ENCODE peak calls at places on chromosomes 1 and 21, in four cellular contexts. One of them, this sample, is unnamed.

GRCh38 chr1:151047591-151047924 is at the start of gene C1orf56:
- DNase-seq in K562: peak
- DNase-seq in HepG2: peak
- DNase-seq in SK-N-SH: peak
- DNase-seq in this sample: no peak

GRCh38 chr1:162087574-162087973 is 18.1 kb downstream of the NOS1AP start:
- DNase-seq in K562: no peak
- DNase-seq in HepG2: no peak
- DNase-seq in SK-N-SH: no peak
- DNase-seq in this sample: no peak

GRCh38 chr1:168892945-168893344 is 163.9 kb upstream of the DPT start:
- DNase-seq in K562: no peak
- DNase-seq in HepG2: no peak
- DNase-seq in SK-N-SH: no peak
- DNase-seq in this sample: no peak

GRCh38 chr1:193654951-193655705 is 468.7 kb upstream of the B3GALT2 start:
- DNase-seq in K562: no peak
- DNase-seq in HepG2: no peak
- DNase-seq in SK-N-SH: no peak
- DNase-seq in this sample: no peak

GRCh38 chr1:113940365-113941244 is 11.5 kb downstream of the HIPK1 start:
- DNase-seq in K562: no peak
- DNase-seq in HepG2: no peak
- DNase-seq in SK-N-SH: no peak
- DNase-seq in this sample: no peak

GRCh38 chr1:78760858-78761257 is 111.2 kb downstream of the IFI44 start:
- DNase-seq in K562: no peak
- DNase-seq in HepG2: no peak
- DNase-seq in SK-N-SH: no peak
- DNase-seq in this sample: no peak

GRCh38 chr21:42151148-42152074 is 67.5 kb upstream of the ABCG1 start:
- DNase-seq in K562: no peak
- DNase-seq in HepG2: no peak
- DNase-seq in SK-N-SH: no peak
- DNase-seq in this sample: no peak

GRCh38 chr1:41917835-41918449 is 780 bp downstream of the HIVEP3 start:
- DNase-seq in K562: no peak
- DNase-seq in HepG2: no peak
- DNase-seq in SK-N-SH: peak
- DNase-seq in this sample: no peak

GRCh38 chr1:116537439-116537838 is 33.4 kb downstream of the CD58 start:
- DNase-seq in K562: peak
- DNase-seq in HepG2: no peak
- DNase-seq in SK-N-SH: no peak
- DNase-seq in this sample: no peak

GRCh38 chr1:51861669-51862068 is 16.9 kb downstream of the NRDC start:
- DNase-seq in K562: no peak
- DNase-seq in HepG2: no peak
- DNase-seq in SK-N-SH: no peak
- DNase-seq in this sample: no peak

GRCh38 chr1:70115315-70115714 is 90.1 kb downstream of the LRRC40 start:
- DNase-seq in K562: no peak
- DNase-seq in HepG2: no peak
- DNase-seq in SK-N-SH: no peak
- DNase-seq in this sample: no peak

GRCh38 chr1:226217273-226217672 is 6.2 kb upstream of the MIXL1 start:
- DNase-seq in K562: no peak
- DNase-seq in HepG2: no peak
- DNase-seq in SK-N-SH: no peak
- DNase-seq in this sample: no peak

GRCh38 chr1:196651637-196652215 is at the start of gene CFH:
- DNase-seq in K562: no peak
- DNase-seq in HepG2: no peak
- DNase-seq in SK-N-SH: no peak
- DNase-seq in this sample: no peak

GRCh38 chr1:231139125-231139649 is 22.7 kb upstream of the TRIM67 start:
- DNase-seq in K562: no peak
- DNase-seq in HepG2: no peak
- DNase-seq in SK-N-SH: no peak
- DNase-seq in this sample: no peak

GRCh38 chr1:20640183-20640597 is 6.9 kb downstream of the PINK1 start:
- DNase-seq in K562: peak
- DNase-seq in HepG2: peak
- DNase-seq in SK-N-SH: peak
- DNase-seq in this sample: no peak

GRCh38 chr1:100080331-100080730 is 52.4 kb downstream of the SASS6 start:
- DNase-seq in K562: no peak
- DNase-seq in HepG2: no peak
- DNase-seq in SK-N-SH: no peak
- DNase-seq in this sample: no peak

GRCh38 chr1:232335261-232335660 is 294.7 kb downstream of the SIPA1L2 start:
- DNase-seq in K562: no peak
- DNase-seq in HepG2: no peak
- DNase-seq in SK-N-SH: no peak
- DNase-seq in this sample: no peak

GRCh38 chr21:45128613-45129226 is 54.3 kb downstream of the ADARB1 start:
- DNase-seq in K562: no peak
- DNase-seq in HepG2: peak
- DNase-seq in SK-N-SH: peak
- DNase-seq in this sample: peak

GRCh38 chr1:57844382-57844980 is 420.6 kb upstream of the DAB1 start:
- DNase-seq in K562: no peak
- DNase-seq in HepG2: no peak
- DNase-seq in SK-N-SH: no peak
- DNase-seq in this sample: no peak

DNA sequence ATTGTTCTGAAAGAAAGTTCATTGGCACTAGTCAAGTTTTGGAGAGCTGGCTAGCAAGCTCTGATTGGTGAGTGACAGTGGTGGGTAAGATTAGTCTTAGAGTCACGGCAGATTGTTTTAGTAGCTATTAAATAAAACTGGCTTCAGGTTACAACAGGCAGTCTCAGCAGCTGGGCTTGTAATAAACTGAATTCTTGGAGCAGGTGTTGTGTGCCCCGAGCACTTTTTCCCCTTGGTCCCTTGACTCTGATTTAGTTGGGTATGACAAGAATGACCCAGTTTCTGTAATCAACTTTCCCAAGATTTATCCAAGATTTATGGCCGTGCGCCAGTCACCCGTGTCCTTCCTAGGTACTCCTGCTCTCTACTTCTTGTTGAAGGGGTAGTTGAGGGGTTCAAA is 40.2 kb downstream of the TBCE start:
- DNase-seq in K562: peak
- DNase-seq in HepG2: no peak
- DNase-seq in SK-N-SH: no peak
- DNase-seq in this sample: peak
- TF ChIP-seq USF2 in K562: no peak
- TF ChIP-seq USF2 in HepG2: no peak
- TF ChIP-seq USF2 in SK-N-SH: no peak
- TF ChIP-seq USF2 in this sample: no peak

GRCh38 chr1:59903136-59903754 is 23.3 kb downstream of the CYP2J2 start:
- DNase-seq in K562: no peak
- DNase-seq in HepG2: peak
- DNase-seq in SK-N-SH: peak
- DNase-seq in this sample: peak
- TF ChIP-seq RAD21 in K562: no peak
- TF ChIP-seq RAD21 in HepG2: peak
- TF ChIP-seq RAD21 in SK-N-SH: peak
- TF ChIP-seq RAD21 in this sample: peak

DNA sequence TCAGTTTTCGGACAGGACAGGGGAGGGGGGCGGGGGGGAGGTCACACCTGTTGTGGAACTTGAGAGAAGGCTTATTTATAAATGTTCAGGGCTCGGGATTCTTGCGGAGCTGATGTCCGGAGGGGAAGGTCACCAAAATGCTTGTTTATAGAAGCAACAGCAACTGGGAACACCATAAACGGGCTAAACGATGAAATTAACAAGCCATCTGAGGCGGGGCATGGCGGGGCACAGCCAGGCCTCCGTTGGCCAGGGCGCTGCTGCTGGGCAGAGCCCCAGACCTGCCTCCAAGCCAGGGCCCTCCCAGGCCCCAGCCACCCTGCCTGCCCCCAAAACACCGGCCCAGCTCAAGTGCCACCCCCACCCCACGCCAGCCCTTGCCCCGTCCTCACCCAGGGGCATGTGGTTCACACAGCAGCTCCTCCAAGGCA is 59.8 kb upstream of the CASZ1 start:
- DNase-seq in K562: no peak
- DNase-seq in HepG2: no peak
- DNase-seq in SK-N-SH: no peak
- DNase-seq in this sample: no peak
- TF ChIP-seq SIN3A in K562: no peak
- TF ChIP-seq SIN3A in HepG2: no peak
- TF ChIP-seq SIN3A in SK-N-SH: no peak
- TF ChIP-seq SIN3A in this sample: no peak

GRCh38 chr1:147549526-147549925 is 8.2 kb downstream of the BCL9 start:
- DNase-seq in K562: no peak
- DNase-seq in HepG2: no peak
- DNase-seq in SK-N-SH: no peak
- DNase-seq in this sample: no peak
- TF ChIP-seq USF2 in K562: no peak
- TF ChIP-seq USF2 in HepG2: no peak
- TF ChIP-seq USF2 in SK-N-SH: no peak
- TF ChIP-seq USF2 in this sample: no peak

DNA sequence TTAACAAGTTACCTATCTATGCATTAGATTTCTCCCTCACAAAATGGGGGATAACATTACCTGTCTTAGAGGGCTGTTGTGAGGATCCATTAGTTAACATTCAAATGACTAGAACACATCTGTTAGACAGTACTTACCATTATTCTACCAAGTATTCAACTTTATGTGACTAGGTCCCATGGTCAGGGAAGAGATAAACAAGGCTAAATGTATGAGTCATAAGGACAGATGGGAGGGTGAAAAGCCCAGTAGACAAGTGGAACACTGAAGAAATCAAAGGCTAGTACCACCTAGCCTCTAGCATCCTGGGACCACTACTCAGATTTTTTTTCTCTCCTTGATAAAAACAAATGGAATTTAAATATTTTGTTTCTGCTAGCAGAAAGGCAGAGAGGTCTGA is 9.0 kb upstream of the VHLL start:
- DNase-seq in K562: peak
- DNase-seq in HepG2: no peak
- DNase-seq in SK-N-SH: no peak
- DNase-seq in this sample: no peak
- TF ChIP-seq RAD21 in K562: no peak
- TF ChIP-seq RAD21 in HepG2: no peak
- TF ChIP-seq RAD21 in SK-N-SH: no peak
- TF ChIP-seq RAD21 in this sample: no peak

GRCh38 chr1:2395245-2395644 is 3.6 kb downstream of the RER1 start:
- DNase-seq in K562: peak
- DNase-seq in HepG2: no peak
- DNase-seq in SK-N-SH: no peak
- DNase-seq in this sample: no peak

GRCh38 chr1:2396476-2396875 is 4.8 kb downstream of the RER1 start:
- DNase-seq in K562: peak
- DNase-seq in HepG2: no peak
- DNase-seq in SK-N-SH: no peak
- DNase-seq in this sample: no peak

GRCh38 chr1:2394761-2395160 is 3.1 kb downstream of the RER1 start:
- DNase-seq in K562: no peak
- DNase-seq in HepG2: no peak
- DNase-seq in SK-N-SH: no peak
- DNase-seq in this sample: no peak

GRCh38 chr1:2397007-2397679 is 5.5 kb downstream of the RER1 start:
- DNase-seq in K562: no peak
- DNase-seq in HepG2: no peak
- DNase-seq in SK-N-SH: no peak
- DNase-seq in this sample: no peak

DNA sequence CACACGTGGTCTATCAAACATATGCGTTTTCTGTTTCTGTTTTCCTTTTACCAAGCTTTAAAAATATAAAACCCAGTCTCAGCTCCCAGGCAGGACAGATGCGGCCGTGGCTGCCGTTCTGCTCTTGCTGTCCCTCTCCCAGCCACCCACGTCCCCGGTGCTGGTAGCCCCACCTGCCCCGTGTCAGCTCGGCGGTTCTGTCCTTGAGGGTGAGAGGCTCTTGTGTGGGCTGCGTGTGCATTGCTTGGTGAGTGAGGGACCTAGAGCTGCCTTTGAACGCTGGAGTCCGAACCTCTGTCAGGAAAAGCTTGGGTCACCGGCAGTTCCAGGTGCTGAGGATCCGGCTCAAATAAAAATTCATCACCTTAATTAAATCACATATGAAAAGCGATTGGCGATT is 4.4 kb downstream of the RER1 start:
- DNase-seq in K562: no peak
- DNase-seq in HepG2: no peak
- DNase-seq in SK-N-SH: no peak
- DNase-seq in this sample: no peak
- TF ChIP-seq SIN3A in K562: no peak
- TF ChIP-seq SIN3A in HepG2: no peak
- TF ChIP-seq SIN3A in SK-N-SH: no peak
- TF ChIP-seq SIN3A in this sample: no peak

This sample was measured in H1.